ENCODE peak calls at places on chromosomes 16 and 17, in nine cellular contexts. J, R, X, W, L, D, N, U and T are unnamed samples.

GRCh38 chr16:84277244-84277823 is 17.3 kb upstream of the WFDC1 start:
- DNase-seq in J (peak; percentile 78), R (peak; percentile 36), X (peak; percentile 44), W (peak; percentile 13), L (peak; percentile 64), D (peak; percentile 81), N (peak; percentile 67), U (peak; percentile 72), T (peak; percentile 38)

GRCh38 chr16:1183235-1183907 is 30.5 kb downstream of the CACNA1H start:
- DNase-seq in J (peak; percentile 91), R (peak; percentile 9), X (peak; percentile 24), W (no peak), L (peak; percentile 58), D (no peak), N (no peak), U (no peak), T (no peak)

GRCh38 chr16:81493755-81494433 is 49.3 kb downstream of the CMIP start:
- DNase-seq in J (no peak), R (peak; percentile 73), X (peak; percentile 93), W (no peak), L (no peak), D (peak; percentile 81), N (no peak), U (no peak), T (peak; percentile 84)

GRCh38 chr16:46768809-46769208 is 20.7 kb upstream of the MYLK3 start:
- DNase-seq in J (no peak), R (no peak), X (no peak), W (no peak), L (no peak), D (no peak), N (no peak), U (no peak), T (no peak)

GRCh38 chr17:11535231-11535630 is 63.0 kb upstream of the DNAH9 start:
- DNase-seq in J (no peak), R (no peak), X (no peak), W (no peak), L (no peak), D (no peak), N (no peak), U (no peak), T (no peak)

GRCh38 chr17:4319221-4319620 is 47.3 kb downstream of the UBE2G1 start:
- DNase-seq in J (no peak), R (no peak), X (no peak), W (no peak), L (no peak), D (no peak), N (no peak), U (no peak), T (no peak)

GRCh38 chr16:35737076-35737475 is 2277.7 kb downstream of the TP53TG3F start:
- DNase-seq in J (no peak), R (no peak), X (no peak), W (no peak), L (no peak), D (no peak), N (no peak), U (no peak), T (no peak)

GRCh38 chr16:51150894-51151320 is at the start of gene SALL1:
- DNase-seq in J (no peak), R (no peak), X (no peak), W (no peak), L (no peak), D (no peak), N (no peak), U (no peak), T (no peak)

GRCh38 chr16:23519282-23519681 is 9.0 kb upstream of the GGA2 start:
- DNase-seq in J (no peak), R (no peak), X (peak; percentile 39), W (no peak), L (no peak), D (peak; percentile 78), N (peak; percentile 89), U (no peak), T (no peak)

GRCh38 chr16:53131363-53132071 is 76.7 kb downstream of the CHD9 start:
- DNase-seq in J (peak; percentile 84), R (peak; percentile 47), X (peak; percentile 57), W (no peak), L (peak; percentile 59), D (peak; percentile 82), N (peak; percentile 52), U (peak; percentile 67), T (peak; percentile 55)

GRCh38 chr16:68379472-68380347 is 68.6 kb downstream of the SMPD3 start:
- DNase-seq in J (no peak), R (no peak), X (no peak), W (no peak), L (no peak), D (peak; percentile 38), N (no peak), U (no peak), T (no peak)

GRCh38 chr16:80317132-80318098 is 223.4 kb upstream of the DYNLRB2 start:
- DNase-seq in J (no peak), R (no peak), X (no peak), W (no peak), L (no peak), D (no peak), N (no peak), U (no peak), T (no peak)
- TF ChIP-seq CTCF in J (no peak), R (peak; percentile 33), X (no peak), W (peak; percentile 20), L (no peak), D (peak; percentile 38), N (peak; percentile 44), U (no peak), T (peak; percentile 65)

GRCh38 chr16:48511071-48511540 is 98.9 kb downstream of the N4BP1 start:
- DNase-seq in J (peak; percentile 66), R (peak; percentile 87), X (peak; percentile 77), W (no peak), L (no peak), D (no peak), N (no peak), U (no peak), T (peak; percentile 82)
- TF ChIP-seq CTCF in J (no peak), R (peak; percentile 17), X (no peak), W (no peak), L (no peak), D (no peak), N (no peak), U (no peak), T (no peak)

GRCh38 chr16:89412811-89413210 is 77.5 kb downstream of the ANKRD11 start:
- DNase-seq in J (no peak), R (no peak), X (no peak), W (no peak), L (peak; percentile 53), D (peak; percentile 63), N (no peak), U (no peak), T (no peak)
- TF ChIP-seq CTCF in J (no peak), R (no peak), X (no peak), W (no peak), L (no peak), D (no peak), N (no peak), U (no peak), T (no peak)

GRCh38 chr16:57755061-57755684 is 19.6 kb downstream of the KATNB1 start:
- DNase-seq in J (no peak), R (no peak), X (no peak), W (no peak), L (peak; percentile 9), D (no peak), N (no peak), U (no peak), T (no peak)
- TF ChIP-seq CTCF in J (no peak), R (no peak), X (no peak), W (peak; percentile 7), L (no peak), D (no peak), N (no peak), U (no peak), T (peak; percentile 51)

GRCh38 chr17:34750004-34750403 is 170.6 kb downstream of the TMEM132E start:
- DNase-seq in J (no peak), R (no peak), X (no peak), W (no peak), L (no peak), D (no peak), N (no peak), U (no peak), T (no peak)
- TF ChIP-seq CTCF in J (no peak), R (no peak), X (no peak), W (no peak), L (no peak), D (no peak), N (peak; percentile 30), U (no peak), T (no peak)

GRCh38 chr17:8188408-8188839 is 1.6 kb downstream of the BORCS6 start:
- DNase-seq in J (peak; percentile 70), R (no peak), X (no peak), W (no peak), L (no peak), D (no peak), N (no peak), U (no peak), T (no peak)

GRCh38 chr17:8187517-8188407 is 2.2 kb downstream of the BORCS6 start:
- DNase-seq in J (peak; percentile 96), R (peak; percentile 100), X (peak; percentile 88), W (peak; percentile 98), L (peak; percentile 90), D (peak; percentile 35), N (peak; percentile 93), U (peak; percentile 67), T (peak; percentile 100)

GRCh38 chr17:8189041-8189710 is 804 bp downstream of the BORCS6 start:
- DNase-seq in J (peak; percentile 76), R (peak; percentile 16), X (no peak), W (no peak), L (peak; percentile 34), D (no peak), N (no peak), U (no peak), T (no peak)

GRCh38 chr17:8190506-8190905 is 526 bp upstream of the BORCS6 start:
- DNase-seq in J (no peak), R (no peak), X (no peak), W (no peak), L (no peak), D (no peak), N (no peak), U (no peak), T (no peak)

GRCh38 chr17:8189711-8190477 is at the start of gene BORCS6:
- DNase-seq in J (peak; percentile 99), R (peak; percentile 99), X (peak; percentile 97), W (peak; percentile 95), L (peak; percentile 97), D (peak; percentile 74), N (peak; percentile 99), U (peak; percentile 91), T (peak; percentile 99)
- TF ChIP-seq CTCF in J (no peak), R (no peak), X (peak; percentile 24), W (no peak), L (peak; percentile 18), D (no peak), N (peak; percentile 52), U (peak; percentile 33), T (peak; percentile 51)